ENCODE peak calls at places on chromosomes 7 and 10, in nine cellular contexts. M is AG09309; X is activated T-cell treated with anti-CD3 and anti-CD28 coated beads for 24 hours; Q is astrocyte of the spinal cord; V is omental fat pad; E is GM04503; R is activated CD4-positive, CD25-positive, alpha-beta regulatory T cell; O is AG04449; G is NAMALWA. T is an unnamed sample.

GRCh38 chr10:6120691-6121090 is 31.9 kb downstream of the RBM17 start:
- DNase-seq in G (no peak), E (no peak), M (no peak), O (no peak), V (no peak), X (no peak), Q (no peak), R (no peak), T (no peak)

GRCh38 chr7:79984210-79984609 is 150.4 kb upstream of the GNAI1 start:
- DNase-seq in E (no peak), O (no peak), G (no peak), R (no peak), Q (peak; percentile 12), X (no peak), M (no peak), V (no peak), T (no peak)

GRCh38 chr10:131727612-131728011 is 173.2 kb upstream of the PPP2R2D start:
- DNase-seq in X (no peak), M (no peak), R (no peak), G (no peak), E (no peak), O (no peak), Q (no peak), V (no peak), T (no peak)

GRCh38 chr7:28579571-28579970 is 167.3 kb downstream of the CREB5 start:
- DNase-seq in Q (no peak), M (no peak), X (no peak), O (no peak), G (no peak), V (no peak), R (no peak), E (no peak), T (no peak)

GRCh38 chr7:1288390-1288995 is 55.8 kb downstream of the UNCX start:
- DNase-seq in G (no peak), Q (no peak), R (no peak), X (no peak), E (no peak), O (no peak), V (no peak), M (no peak), T (no peak)

GRCh38 chr10:106661767-106662140 is 502.8 kb downstream of the SORCS1 start:
- DNase-seq in R (no peak), V (no peak), O (no peak), M (no peak), X (no peak), G (no peak), E (no peak), Q (no peak), T (no peak)

GRCh38 chr7:132399367-132399766 is 176.9 kb downstream of the PLXNA4 start:
- DNase-seq in X (no peak), Q (no peak), M (no peak), V (no peak), G (no peak), O (no peak), R (no peak), E (no peak), T (no peak)

GRCh38 chr7:105975770-105976428 is 12.8 kb downstream of the CDHR3 start:
- DNase-seq in X (no peak), Q (peak; percentile 76), V (no peak), R (no peak), E (peak; percentile 3), M (no peak), O (peak; percentile 69), G (no peak), T (no peak)

GRCh38 chr7:129041929-129042200 is 13.0 kb downstream of the TNPO3 start:
- DNase-seq in Q (no peak), V (no peak), M (no peak), O (no peak), E (no peak), X (no peak), G (no peak), R (no peak), T (no peak)

GRCh38 chr10:95214793-95215192 is 20.8 kb downstream of the ACSM6 start:
- DNase-seq in R (no peak), E (no peak), M (no peak), V (no peak), X (no peak), Q (peak; percentile 57), G (no peak), O (no peak), T (no peak)

GRCh38 chr7:139693651-139694388 is 84.0 kb downstream of the HIPK2 start:
- DNase-seq in R (no peak), E (no peak), G (no peak), O (no peak), Q (no peak), V (no peak), M (no peak), X (no peak), T (no peak)

GRCh38 chr10:91796332-91797076 is 1.7 kb upstream of the TNKS2 start:
- DNase-seq in O (no peak), R (peak; percentile 28), Q (no peak), X (peak; percentile 41), V (no peak), G (peak; percentile 82), M (no peak), E (no peak), T (peak; percentile 72)

GRCh38 chr7:126228356-126229061 is 1024.2 kb downstream of the GRM8 start:
- DNase-seq in E (no peak), Q (no peak), M (no peak), R (no peak), G (no peak), V (no peak), O (no peak), X (no peak), T (no peak)

GRCh38 chr7:40019558-40019957 is 69.5 kb downstream of the CDK13 start:
- DNase-seq in Q (no peak), O (no peak), R (no peak), M (no peak), E (no peak), G (no peak), V (no peak), X (no peak), T (no peak)

GRCh38 chr10:570631-571565 is 118.6 kb downstream of the DIP2C start:
- DNase-seq in Q (no peak), E (no peak), R (no peak), O (no peak), M (no peak), X (no peak), V (no peak), G (no peak), T (no peak)

GRCh38 chr10:18203526-18203925 is 63.3 kb downstream of the CACNB2 start:
- DNase-seq in V (no peak), O (no peak), X (no peak), M (no peak), G (no peak), E (no peak), R (no peak), Q (no peak), T (no peak)

GRCh38 chr7:135098391-135098790 is 49.5 kb upstream of the TMEM140 start:
- DNase-seq in V (no peak), X (no peak), M (no peak), G (no peak), O (no peak), E (no peak), R (no peak), Q (no peak), T (no peak)

GRCh38 chr7:44264221-44264956 is 61.0 kb downstream of the CAMK2B start:
- DNase-seq in M (no peak), V (no peak), O (no peak), X (no peak), E (no peak), Q (no peak), G (no peak), R (no peak), T (peak; percentile 25)